ENCODE peak calls at places on chromosomes 11 and 22, in seven cellular contexts. One of them, this sample, is unnamed.

GRCh38 chr11:7020183-7020917 is at the start of the genes NLRP14 and ZNF214:
- DNase-seq in IMR-90: peak; percentile 89
- DNase-seq in H9: peak; percentile 98
- DNase-seq in mesenchymal stem cell: peak; percentile 94
- DNase-seq in trophoblast cell: peak; percentile 95
- DNase-seq in mesendoderm: peak; percentile 98
- DNase-seq in neuronal stem cell: peak; percentile 95
- DNase-seq in this sample: peak; percentile 80

GRCh38 chr11:111299111-111300026 is 1.0 kb downstream of the POU2AF3 start:
- DNase-seq in mesenchymal stem cell: peak; percentile 52
- DNase-seq in mesendoderm: peak; percentile 59
- DNase-seq in neuronal stem cell: peak; percentile 52
- DNase-seq in trophoblast cell: peak; percentile 33
- DNase-seq in H9: peak; percentile 66
- DNase-seq in IMR-90: peak; percentile 23
- DNase-seq in this sample: peak; percentile 83

GRCh38 chr22:46547179-46547882 is 9.9 kb upstream of the CELSR1 start:
- DNase-seq in neuronal stem cell: no peak
- DNase-seq in IMR-90: peak; percentile 77
- DNase-seq in mesenchymal stem cell: peak; percentile 81
- DNase-seq in trophoblast cell: peak; percentile 57
- DNase-seq in mesendoderm: no peak
- DNase-seq in H9: no peak
- DNase-seq in this sample: no peak

GRCh38 chr11:11170352-11171084 is 182.5 kb downstream of the CSNK2A3 start:
- DNase-seq in IMR-90: no peak
- DNase-seq in mesenchymal stem cell: no peak
- DNase-seq in neuronal stem cell: no peak
- DNase-seq in H9: no peak
- DNase-seq in mesendoderm: no peak
- DNase-seq in trophoblast cell: no peak
- DNase-seq in this sample: no peak

GRCh38 chr11:35142481-35143207 is 3.7 kb downstream of the CD44 start:
- DNase-seq in IMR-90: peak; percentile 82
- DNase-seq in mesenchymal stem cell: peak; percentile 88
- DNase-seq in neuronal stem cell: no peak
- DNase-seq in mesendoderm: no peak
- DNase-seq in H9: no peak
- DNase-seq in trophoblast cell: peak; percentile 71
- DNase-seq in this sample: no peak

GRCh38 chr11:72129381-72129780 is 6.1 kb upstream of the FOLR3 start:
- DNase-seq in neuronal stem cell: no peak
- DNase-seq in mesenchymal stem cell: no peak
- DNase-seq in IMR-90: no peak
- DNase-seq in trophoblast cell: no peak
- DNase-seq in H9: no peak
- DNase-seq in mesendoderm: no peak
- DNase-seq in this sample: no peak

GRCh38 chr22:38162881-38163843 is 18.5 kb downstream of the PLA2G6 start:
- DNase-seq in mesendoderm: no peak
- DNase-seq in H9: no peak
- DNase-seq in neuronal stem cell: no peak
- DNase-seq in IMR-90: no peak
- DNase-seq in trophoblast cell: no peak
- DNase-seq in mesenchymal stem cell: no peak
- DNase-seq in this sample: no peak

GRCh38 chr11:94740975-94741707 is 27.0 kb upstream of the AMOTL1 start:
- DNase-seq in mesenchymal stem cell: peak; percentile 77
- DNase-seq in IMR-90: peak; percentile 69
- DNase-seq in mesendoderm: peak; percentile 94
- DNase-seq in trophoblast cell: peak; percentile 72
- DNase-seq in neuronal stem cell: peak; percentile 49
- DNase-seq in H9: peak; percentile 47
- DNase-seq in this sample: no peak

GRCh38 chr11:43957571-43957970 is 15.1 kb downstream of the C11orf96 start:
- DNase-seq in mesendoderm: no peak
- DNase-seq in IMR-90: no peak
- DNase-seq in neuronal stem cell: no peak
- DNase-seq in trophoblast cell: no peak
- DNase-seq in mesenchymal stem cell: no peak
- DNase-seq in H9: no peak
- DNase-seq in this sample: no peak

DNA sequence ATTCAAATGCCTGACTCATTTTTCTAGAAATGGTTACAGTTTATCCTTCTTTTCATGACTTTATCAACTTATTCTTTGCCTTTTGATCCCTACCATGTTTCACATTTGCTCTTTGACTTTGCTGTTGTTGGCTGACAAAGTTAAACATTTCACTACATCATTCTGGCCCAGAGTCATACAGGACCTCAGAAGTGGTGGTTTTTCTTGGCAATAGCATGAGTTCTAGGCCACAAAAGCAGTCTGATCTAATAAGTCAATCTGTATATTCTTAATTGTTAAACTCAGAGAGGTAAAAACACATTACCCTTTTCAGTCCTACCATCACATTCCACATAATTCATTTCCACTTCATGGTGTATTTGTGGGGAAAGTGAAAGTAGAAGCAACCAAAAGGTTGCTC is 763.2 kb upstream of the TENM4 start:
- DNase-seq in mesendoderm: no peak
- DNase-seq in mesenchymal stem cell: no peak
- DNase-seq in IMR-90: no peak
- DNase-seq in trophoblast cell: no peak
- DNase-seq in neuronal stem cell: no peak
- DNase-seq in H9: no peak
- DNase-seq in this sample: no peak
- H2AK5ac ChIP-seq in mesendoderm: no peak overlapping the region
- H2AK5ac ChIP-seq in mesenchymal stem cell: no peak overlapping the region
- H2AK5ac ChIP-seq in IMR-90: no peak overlapping the region
- H2AK5ac ChIP-seq in trophoblast cell: no peak overlapping the region
- H2AK5ac ChIP-seq in neuronal stem cell: no peak overlapping the region
- H2AK5ac ChIP-seq in H9: no peak overlapping the region
- H2AK5ac ChIP-seq in this sample: no peak overlapping the region

GRCh38 chr11:36557991-36558390 is 9.8 kb upstream of the RAG1 start:
- DNase-seq in mesendoderm: no peak
- DNase-seq in IMR-90: no peak
- DNase-seq in H9: no peak
- DNase-seq in neuronal stem cell: no peak
- DNase-seq in mesenchymal stem cell: no peak
- DNase-seq in trophoblast cell: no peak
- DNase-seq in this sample: no peak

GRCh38 chr11:36564376-36565032 is 3.3 kb upstream of the RAG1 start:
- DNase-seq in mesenchymal stem cell: peak; percentile 61
- DNase-seq in neuronal stem cell: peak; percentile 46
- DNase-seq in mesendoderm: peak; percentile 71
- DNase-seq in IMR-90: peak; percentile 61
- DNase-seq in H9: peak; percentile 50
- DNase-seq in trophoblast cell: peak; percentile 75
- DNase-seq in this sample: no peak

DNA sequence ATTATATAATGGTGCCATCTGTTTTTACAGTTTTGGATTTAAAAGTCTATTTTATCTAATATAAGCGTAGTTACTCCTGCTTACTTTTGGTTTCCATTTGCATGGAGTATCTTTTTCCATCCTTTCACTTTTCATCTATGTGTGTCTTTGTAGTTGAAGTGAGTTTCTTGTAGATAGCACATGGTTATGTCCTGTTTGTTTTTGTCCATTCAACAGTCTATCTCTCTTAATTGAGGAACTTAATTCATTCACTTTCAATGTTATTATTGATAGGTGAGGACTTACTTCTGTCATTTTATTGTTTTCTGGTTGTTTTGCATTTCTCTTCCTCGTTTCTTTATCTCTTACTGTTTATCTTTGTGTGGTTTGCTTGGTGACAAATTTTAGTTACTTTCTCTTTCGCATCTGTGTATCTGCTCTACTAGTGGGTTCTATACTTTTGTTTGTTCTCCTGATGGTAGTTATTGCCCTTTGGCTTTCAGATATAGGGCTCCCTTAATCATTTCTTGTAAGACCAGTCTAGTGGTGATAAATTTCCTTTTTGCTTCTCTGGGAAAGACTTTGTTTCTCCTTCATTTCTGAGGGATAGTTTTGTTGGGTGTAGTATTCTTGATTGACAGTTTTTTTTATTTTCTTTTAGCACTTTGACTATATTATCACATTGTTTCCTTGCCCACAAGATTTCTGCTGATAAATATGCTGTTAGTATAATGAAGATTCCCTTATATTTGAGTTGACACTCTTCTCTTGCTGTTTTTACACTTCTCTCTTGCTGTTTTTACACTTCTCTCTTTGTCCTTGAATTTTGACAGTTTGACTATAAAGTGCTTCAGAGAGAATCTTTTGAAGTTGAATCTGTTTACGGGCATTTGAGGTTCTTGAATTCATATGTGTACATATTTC is 9.0 kb upstream of the RAG1 start:
- DNase-seq in IMR-90: no peak
- DNase-seq in H9: no peak
- DNase-seq in mesendoderm: no peak
- DNase-seq in trophoblast cell: no peak
- DNase-seq in neuronal stem cell: no peak
- DNase-seq in mesenchymal stem cell: peak; percentile 9
- DNase-seq in this sample: no peak
- H2AK5ac ChIP-seq in IMR-90: no peak overlapping the region
- H2AK5ac ChIP-seq in H9: no peak overlapping the region
- H2AK5ac ChIP-seq in mesendoderm: no peak overlapping the region
- H2AK5ac ChIP-seq in trophoblast cell: no peak overlapping the region
- H2AK5ac ChIP-seq in neuronal stem cell: no peak overlapping the region
- H2AK5ac ChIP-seq in mesenchymal stem cell: no peak overlapping the region
- H2AK5ac ChIP-seq in this sample: no peak overlapping the region

GRCh38 chr11:45927332-45927683 is 4.9 kb downstream of the LARGE2 start:
- DNase-seq in H9: peak; percentile 24
- DNase-seq in neuronal stem cell: no peak
- DNase-seq in mesendoderm: no peak
- DNase-seq in mesenchymal stem cell: no peak
- DNase-seq in trophoblast cell: no peak
- DNase-seq in IMR-90: no peak
- DNase-seq in this sample: no peak
- H2AK5ac ChIP-seq in H9: no peak overlapping the region
- H2AK5ac ChIP-seq in neuronal stem cell: peak overlapping the region; percentile 75
- H2AK5ac ChIP-seq in mesendoderm: no peak overlapping the region
- H2AK5ac ChIP-seq in mesenchymal stem cell: no peak overlapping the region
- H2AK5ac ChIP-seq in trophoblast cell: no peak overlapping the region
- H2AK5ac ChIP-seq in IMR-90: no peak overlapping the region
- H2AK5ac ChIP-seq in this sample: no peak overlapping the region

GRCh38 chr11:46630237-46630636 is 12.9 kb downstream of the ATG13 start:
- DNase-seq in mesenchymal stem cell: no peak
- DNase-seq in IMR-90: no peak
- DNase-seq in trophoblast cell: no peak
- DNase-seq in H9: no peak
- DNase-seq in neuronal stem cell: no peak
- DNase-seq in mesendoderm: no peak
- DNase-seq in this sample: no peak

GRCh38 chr11:46628961-46629360 is 11.6 kb downstream of the ATG13 start:
- DNase-seq in mesenchymal stem cell: no peak
- DNase-seq in trophoblast cell: peak; percentile 75
- DNase-seq in mesendoderm: no peak
- DNase-seq in IMR-90: no peak
- DNase-seq in H9: no peak
- DNase-seq in neuronal stem cell: no peak
- DNase-seq in this sample: no peak

GRCh38 chr11:46625406-46625805 is 8.1 kb downstream of the ATG13 start:
- DNase-seq in mesendoderm: peak; percentile 29
- DNase-seq in neuronal stem cell: no peak
- DNase-seq in mesenchymal stem cell: no peak
- DNase-seq in H9: no peak
- DNase-seq in trophoblast cell: no peak
- DNase-seq in IMR-90: no peak
- DNase-seq in this sample: no peak
- H2AK5ac ChIP-seq in mesendoderm: no peak overlapping the region
- H2AK5ac ChIP-seq in neuronal stem cell: no peak overlapping the region
- H2AK5ac ChIP-seq in mesenchymal stem cell: no peak overlapping the region
- H2AK5ac ChIP-seq in H9: no peak overlapping the region
- H2AK5ac ChIP-seq in trophoblast cell: no peak overlapping the region
- H2AK5ac ChIP-seq in IMR-90: no peak overlapping the region
- H2AK5ac ChIP-seq in this sample: no peak overlapping the region

DNA sequence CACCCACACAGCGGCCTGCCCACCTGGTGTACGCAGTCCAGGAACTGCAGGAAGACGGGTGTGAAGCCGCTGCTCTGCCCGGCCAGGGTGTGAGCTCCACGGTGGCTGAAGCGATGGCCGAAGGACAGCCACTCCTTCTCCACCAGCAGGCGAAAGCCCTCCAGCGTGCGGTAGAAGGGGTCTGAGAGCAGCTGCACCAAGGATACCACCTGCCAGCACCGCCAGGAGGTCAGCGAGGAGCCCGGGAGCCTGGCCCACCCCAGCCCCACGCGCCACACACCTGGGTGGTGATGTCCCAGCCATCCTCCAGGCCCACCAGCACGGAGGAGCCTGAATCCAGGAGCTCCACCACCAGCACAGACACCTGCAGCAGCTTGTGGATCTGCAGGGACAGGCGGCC is 19.6 kb downstream of the SBF1 start:
- DNase-seq in mesenchymal stem cell: no peak
- DNase-seq in IMR-90: no peak
- DNase-seq in mesendoderm: no peak
- DNase-seq in neuronal stem cell: no peak
- DNase-seq in H9: no peak
- DNase-seq in trophoblast cell: no peak
- DNase-seq in this sample: no peak
- H2AK5ac ChIP-seq in mesenchymal stem cell: no peak overlapping the region
- H2AK5ac ChIP-seq in IMR-90: no peak overlapping the region
- H2AK5ac ChIP-seq in mesendoderm: no peak overlapping the region
- H2AK5ac ChIP-seq in neuronal stem cell: no peak overlapping the region
- H2AK5ac ChIP-seq in H9: no peak overlapping the region
- H2AK5ac ChIP-seq in trophoblast cell: no peak overlapping the region
- H2AK5ac ChIP-seq in this sample: no peak overlapping the region